ENCODE peak calls at places on chromosomes 5 and 9, in four cellular contexts. K is testis, E is Peyer's patch, W is NCI-H82. S is an unnamed sample.

GRCh38 chr5:135039526-135040296 is 5.7 kb upstream of the PITX1 start:
- DNase-seq in E (no peak), K (no peak), W (no peak), S (no peak)

GRCh38 chr5:137344723-137345322 is 154.3 kb downstream of the SPOCK1 start:
- DNase-seq in E (no peak), K (peak), W (peak), S (no peak)

GRCh38 chr5:120405291-120405864 is 58.7 kb upstream of the PRR16 start:
- DNase-seq in K (no peak), W (no peak), E (no peak), S (peak)

GRCh38 chr5:173786296-173787187 is 101.6 kb upstream of the CPEB4 start:
- DNase-seq in W (peak), K (no peak), E (peak), S (no peak)

GRCh38 chr5:31585519-31586270 is 53.2 kb upstream of the PDZD2 start:
- DNase-seq in K (no peak), E (no peak), W (peak), S (no peak)

GRCh38 chr5:152264656-152265055 is 140.4 kb downstream of the NMUR2 start:
- DNase-seq in E (no peak), K (no peak), W (no peak), S (no peak)

GRCh38 chr5:173568128-173568527 is 48.3 kb downstream of the BOD1 start:
- DNase-seq in E (no peak), K (no peak), W (no peak), S (no peak)

GRCh38 chr9:26163931-26164330 is 485.7 kb upstream of the TUSC1 start:
- DNase-seq in W (no peak), E (no peak), K (no peak), S (no peak)

GRCh38 chr5:94645053-94645452 is 26.6 kb downstream of the SLF1 start:
- DNase-seq in W (no peak), E (no peak), K (no peak), S (no peak)

GRCh38 chr9:111118256-111118950 is 80.1 kb upstream of the LPAR1 start:
- DNase-seq in K (no peak), W (no peak), E (no peak), S (peak)

GRCh38 chr5:150081541-150082283 is 4.6 kb downstream of the CSF1R start:
- DNase-seq in K (peak), E (peak), W (no peak), S (no peak)

GRCh38 chr9:105296445-105296844 is 52.0 kb downstream of the SLC44A1 start:
- DNase-seq in E (no peak), K (no peak), W (no peak), S (no peak)